ENCODE peak calls at places on chromosomes 1 and 21, in four cellular contexts. One of them, this sample, is unnamed.

GRCh38 chr21:36799869-36800268 is 101.0 kb downstream of the SIM2 start:
- DNase-seq in fibroblast of mammary gland: no peak
- DNase-seq in pancreas: no peak
- DNase-seq in AG04450: no peak
- DNase-seq in this sample: no peak

GRCh38 chr21:41210405-41211040 is 42.6 kb downstream of the BACE2 start:
- DNase-seq in fibroblast of mammary gland: peak
- DNase-seq in pancreas: no peak
- DNase-seq in AG04450: no peak
- DNase-seq in this sample: no peak

GRCh38 chr1:93079685-93080141 is 630 bp downstream of the MTF2 start:
- DNase-seq in fibroblast of mammary gland: no peak
- DNase-seq in pancreas: no peak
- DNase-seq in AG04450: no peak
- DNase-seq in this sample: peak

GRCh38 chr1:5448486-5448885 is 543.7 kb downstream of the NPHP4 start:
- DNase-seq in fibroblast of mammary gland: no peak
- DNase-seq in pancreas: no peak
- DNase-seq in AG04450: no peak
- DNase-seq in this sample: no peak

GRCh38 chr1:175882192-175882591 is 138.8 kb upstream of the TNR start:
- DNase-seq in fibroblast of mammary gland: no peak
- DNase-seq in pancreas: no peak
- DNase-seq in AG04450: no peak
- DNase-seq in this sample: no peak

GRCh38 chr1:117370071-117370470 is 2.8 kb downstream of the MAN1A2 start:
- DNase-seq in fibroblast of mammary gland: peak
- DNase-seq in pancreas: no peak
- DNase-seq in AG04450: no peak
- DNase-seq in this sample: no peak

GRCh38 chr1:76268341-76268740 is 193.8 kb downstream of the ST6GALNAC3 start:
- DNase-seq in fibroblast of mammary gland: no peak
- DNase-seq in pancreas: no peak
- DNase-seq in AG04450: no peak
- DNase-seq in this sample: no peak

GRCh38 chr1:159173303-159173702 is 1.9 kb downstream of the CADM3 start:
- DNase-seq in fibroblast of mammary gland: no peak
- DNase-seq in pancreas: no peak
- DNase-seq in AG04450: no peak
- DNase-seq in this sample: no peak

GRCh38 chr1:63774617-63775417 is 1.0 kb downstream of the ROR1 start:
- DNase-seq in fibroblast of mammary gland: peak
- DNase-seq in pancreas: peak
- DNase-seq in AG04450: no peak
- DNase-seq in this sample: peak

GRCh38 chr1:110134050-110134595 is 16.2 kb upstream of the SLC6A17 start:
- DNase-seq in fibroblast of mammary gland: no peak
- DNase-seq in pancreas: no peak
- DNase-seq in AG04450: no peak
- DNase-seq in this sample: no peak

GRCh38 chr1:67241200-67241746 is 66.4 kb upstream of the IL12RB2 start:
- DNase-seq in fibroblast of mammary gland: no peak
- DNase-seq in pancreas: no peak
- DNase-seq in AG04450: no peak
- DNase-seq in this sample: no peak

GRCh38 chr1:156795787-156796186 is 20.9 kb downstream of the SH2D2A start:
- DNase-seq in fibroblast of mammary gland: no peak
- DNase-seq in pancreas: no peak
- DNase-seq in AG04450: no peak
- DNase-seq in this sample: no peak

GRCh38 chr1:6059866-6060265 is 14.2 kb downstream of the KCNAB2 start:
- DNase-seq in fibroblast of mammary gland: no peak
- DNase-seq in pancreas: no peak
- DNase-seq in AG04450: no peak
- DNase-seq in this sample: no peak

GRCh38 chr1:23645338-23645737 is 46.3 kb upstream of the RPL11 start:
- DNase-seq in fibroblast of mammary gland: no peak
- DNase-seq in pancreas: no peak
- DNase-seq in AG04450: no peak
- DNase-seq in this sample: no peak

GRCh38 chr1:44276901-44277300 is 63.6 kb downstream of the DMAP1 start:
- DNase-seq in fibroblast of mammary gland: peak
- DNase-seq in pancreas: no peak
- DNase-seq in AG04450: no peak
- DNase-seq in this sample: peak

GRCh38 chr1:223102797-223103533 is 40.1 kb downstream of the TLR5 start:
- DNase-seq in fibroblast of mammary gland: no peak
- DNase-seq in pancreas: peak
- DNase-seq in AG04450: no peak
- DNase-seq in this sample: no peak

GRCh38 chr1:228275435-228276342 is 67.8 kb downstream of the OBSCN start:
- DNase-seq in fibroblast of mammary gland: peak
- DNase-seq in pancreas: peak
- DNase-seq in AG04450: peak
- DNase-seq in this sample: peak

GRCh38 chr1:64982134-64982533 is 15.8 kb upstream of the JAK1 start:
- DNase-seq in fibroblast of mammary gland: no peak
- DNase-seq in pancreas: no peak
- DNase-seq in AG04450: no peak
- DNase-seq in this sample: no peak

GRCh38 chr1:154725841-154726240 is 117.9 kb upstream of the ADAR start:
- DNase-seq in fibroblast of mammary gland: no peak
- DNase-seq in pancreas: no peak
- DNase-seq in AG04450: no peak
- DNase-seq in this sample: no peak

GRCh38 chr1:234780112-234780511 is 170.1 kb upstream of the IRF2BP2 start:
- DNase-seq in fibroblast of mammary gland: no peak
- DNase-seq in pancreas: no peak
- DNase-seq in AG04450: no peak
- DNase-seq in this sample: no peak

GRCh38 chr1:172626845-172627244 is 32.1 kb upstream of the FASLG start:
- DNase-seq in fibroblast of mammary gland: no peak
- DNase-seq in pancreas: no peak
- DNase-seq in AG04450: no peak
- DNase-seq in this sample: no peak
- H3K4me3 ChIP-seq in fibroblast of mammary gland: no peak
- H3K4me3 ChIP-seq in pancreas: no peak
- H3K4me3 ChIP-seq in AG04450: no peak
- H3K4me3 ChIP-seq in this sample: no peak

GRCh38 chr1:178399177-178399728 is 97.5 kb downstream of the CLEC20A start:
- DNase-seq in fibroblast of mammary gland: no peak
- DNase-seq in pancreas: no peak
- DNase-seq in AG04450: no peak
- DNase-seq in this sample: no peak
- TF ChIP-seq CTCF in fibroblast of mammary gland: no peak
- TF ChIP-seq CTCF in pancreas: no peak
- TF ChIP-seq CTCF in AG04450: no peak
- TF ChIP-seq CTCF in this sample: no peak

GRCh38 chr1:226126824-226127591 is 59.5 kb downstream of the ACBD3 start:
- DNase-seq in fibroblast of mammary gland: no peak
- DNase-seq in pancreas: no peak
- DNase-seq in AG04450: no peak
- DNase-seq in this sample: no peak

GRCh38 chr1:226131639-226132038 is 54.9 kb downstream of the ACBD3 start:
- DNase-seq in fibroblast of mammary gland: no peak
- DNase-seq in pancreas: no peak
- DNase-seq in AG04450: no peak
- DNase-seq in this sample: no peak

GRCh38 chr1:226125831-226126230 is 60.7 kb downstream of the ACBD3 start:
- DNase-seq in fibroblast of mammary gland: no peak
- DNase-seq in pancreas: no peak
- DNase-seq in AG04450: no peak
- DNase-seq in this sample: no peak

GRCh38 chr1:226129230-226129629 is 57.3 kb downstream of the ACBD3 start:
- DNase-seq in fibroblast of mammary gland: no peak
- DNase-seq in pancreas: no peak
- DNase-seq in AG04450: no peak
- DNase-seq in this sample: no peak

GRCh38 chr1:226128487-226129075 is 58.0 kb downstream of the ACBD3 start:
- DNase-seq in fibroblast of mammary gland: peak
- DNase-seq in pancreas: no peak
- DNase-seq in AG04450: no peak
- DNase-seq in this sample: peak
- H3K4me3 ChIP-seq in fibroblast of mammary gland: no peak
- H3K4me3 ChIP-seq in pancreas: no peak
- H3K4me3 ChIP-seq in AG04450: no peak
- H3K4me3 ChIP-seq in this sample: no peak

DNA sequence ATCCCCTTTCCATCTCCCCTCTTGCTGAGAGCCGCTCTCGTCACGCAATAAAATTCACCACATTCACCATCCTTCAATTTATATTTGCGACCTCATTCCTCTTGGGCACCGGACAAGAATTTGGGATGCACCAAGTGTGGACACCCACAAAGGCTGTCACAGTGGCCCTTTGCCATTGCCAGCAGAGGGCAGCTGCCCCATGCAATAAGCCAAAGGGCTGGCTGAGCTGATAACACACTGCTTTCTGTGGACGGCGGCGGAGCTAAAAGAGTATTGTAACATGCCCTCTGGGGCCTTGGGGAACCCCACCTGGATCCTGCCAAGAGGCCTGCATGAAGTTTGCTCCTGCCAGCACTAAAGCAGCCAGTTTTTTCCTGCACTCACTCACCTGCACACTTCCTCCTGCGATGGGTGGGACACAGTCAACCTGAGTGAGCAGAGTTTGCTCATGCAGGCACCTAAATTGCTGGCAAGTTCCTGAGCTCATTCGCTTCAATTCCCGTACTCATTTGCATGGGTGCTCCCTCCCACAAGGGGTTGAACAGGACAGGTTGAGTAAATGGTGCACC is 792.3 kb upstream of the ADAMTS5 start:
- DNase-seq in fibroblast of mammary gland: no peak
- DNase-seq in pancreas: peak
- DNase-seq in AG04450: no peak
- DNase-seq in this sample: no peak
- TF ChIP-seq CTCF in fibroblast of mammary gland: peak
- TF ChIP-seq CTCF in pancreas: no peak
- TF ChIP-seq CTCF in AG04450: peak
- TF ChIP-seq CTCF in this sample: peak

GRCh38 chr1:167542109-167543032 is 11.2 kb downstream of the CREG1 start:
- DNase-seq in fibroblast of mammary gland: no peak
- DNase-seq in pancreas: no peak
- DNase-seq in AG04450: no peak
- DNase-seq in this sample: no peak
- H3K4me3 ChIP-seq in fibroblast of mammary gland: no peak
- H3K4me3 ChIP-seq in pancreas: no peak
- H3K4me3 ChIP-seq in AG04450: no peak
- H3K4me3 ChIP-seq in this sample: no peak

GRCh38 chr1:182718311-182718710 is 33.9 kb upstream of the RGS8 start:
- DNase-seq in fibroblast of mammary gland: no peak
- DNase-seq in pancreas: no peak
- DNase-seq in AG04450: no peak
- DNase-seq in this sample: no peak

GRCh38 chr1:182723195-182723594 is 38.8 kb upstream of the RGS8 start:
- DNase-seq in fibroblast of mammary gland: no peak
- DNase-seq in pancreas: no peak
- DNase-seq in AG04450: no peak
- DNase-seq in this sample: peak

GRCh38 chr1:182721525-182721924 is 37.1 kb upstream of the RGS8 start:
- DNase-seq in fibroblast of mammary gland: no peak
- DNase-seq in pancreas: no peak
- DNase-seq in AG04450: no peak
- DNase-seq in this sample: no peak

GRCh38 chr1:182716740-182717720 is 32.6 kb upstream of the RGS8 start:
- DNase-seq in fibroblast of mammary gland: no peak
- DNase-seq in pancreas: no peak
- DNase-seq in AG04450: no peak
- DNase-seq in this sample: no peak

DNA sequence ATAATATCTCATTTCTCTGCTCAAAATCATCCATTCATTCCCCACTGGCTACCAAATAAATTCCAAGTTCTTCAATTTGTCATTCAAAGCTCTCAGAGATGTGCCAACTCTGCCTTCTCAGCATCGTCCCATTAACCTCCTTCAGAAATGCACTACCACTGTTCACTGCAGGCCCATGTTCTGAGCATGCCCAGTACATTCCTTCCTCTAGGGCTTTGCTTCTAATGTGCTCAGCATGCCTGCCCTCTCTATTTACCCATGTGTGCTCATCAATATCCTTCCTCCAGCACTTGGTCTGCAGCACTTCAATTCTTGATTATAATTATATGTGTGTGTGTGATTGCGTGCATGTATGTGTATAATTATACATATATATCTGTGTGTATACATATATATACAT is 36.1 kb upstream of the RGS8 start:
- DNase-seq in fibroblast of mammary gland: peak
- DNase-seq in pancreas: no peak
- DNase-seq in AG04450: no peak
- DNase-seq in this sample: peak
- TF ChIP-seq CTCF in fibroblast of mammary gland: peak
- TF ChIP-seq CTCF in pancreas: no peak
- TF ChIP-seq CTCF in AG04450: peak
- TF ChIP-seq CTCF in this sample: peak

GRCh38 chr1:36150296-36151132 is 1.2 kb upstream of the TRAPPC3 start:
- DNase-seq in fibroblast of mammary gland: peak
- DNase-seq in pancreas: peak
- DNase-seq in AG04450: peak
- DNase-seq in this sample: peak
- H3K4me3 ChIP-seq in fibroblast of mammary gland: peak
- H3K4me3 ChIP-seq in pancreas: no peak
- H3K4me3 ChIP-seq in AG04450: peak
- H3K4me3 ChIP-seq in this sample: peak

GRCh38 chr1:85201340-85202091 is 700 bp upstream of the SYDE2 start:
- DNase-seq in fibroblast of mammary gland: peak
- DNase-seq in pancreas: peak
- DNase-seq in AG04450: no peak
- DNase-seq in this sample: peak
- TF ChIP-seq CTCF in fibroblast of mammary gland: no peak
- TF ChIP-seq CTCF in pancreas: no peak
- TF ChIP-seq CTCF in AG04450: no peak
- TF ChIP-seq CTCF in this sample: no peak

GRCh38 chr1:111221633-111222286 is 5.8 kb upstream of the CHI3L2 start:
- DNase-seq in fibroblast of mammary gland: no peak
- DNase-seq in pancreas: no peak
- DNase-seq in AG04450: no peak
- DNase-seq in this sample: peak
- H3K4me3 ChIP-seq in fibroblast of mammary gland: no peak
- H3K4me3 ChIP-seq in pancreas: no peak
- H3K4me3 ChIP-seq in AG04450: no peak
- H3K4me3 ChIP-seq in this sample: no peak

GRCh38 chr1:25129380-25129779 is 102.9 kb downstream of the SYF2 start:
- DNase-seq in fibroblast of mammary gland: no peak
- DNase-seq in pancreas: no peak
- DNase-seq in AG04450: no peak
- DNase-seq in this sample: no peak
- TF ChIP-seq CTCF in fibroblast of mammary gland: no peak
- TF ChIP-seq CTCF in pancreas: no peak
- TF ChIP-seq CTCF in AG04450: no peak
- TF ChIP-seq CTCF in this sample: no peak

This sample was measured in fibroblast of the aortic adventitia.